ENCODE peak calls at places on chromosomes 12 and 14, in nine cellular contexts. W is MM.1S, X is PC-3, V is OCI-LY7, O is HCT116, R is hepatocyte, F is neural progenitor cell, K is SK-N-SH, J is GM23338. Z is an unnamed sample.

GRCh38 chr12:15788266-15789214 is 648 bp downstream of the EPS8 start:
- DNase-seq in O (peak; percentile 34), J (peak; percentile 70), F (peak; percentile 59), W (peak; percentile 49), V (no peak), X (peak; percentile 47), K (no peak), R (peak; percentile 54), Z (peak; percentile 79)

GRCh38 chr12:98227162-98227561 is 288.2 kb upstream of the TMPO start:
- DNase-seq in R (no peak), X (no peak), O (peak; percentile 7), V (peak; percentile 20), K (peak; percentile 5), W (no peak), F (peak; percentile 10), J (peak; percentile 58), Z (peak; percentile 42)

GRCh38 chr14:95182379-95182778 is 25.1 kb upstream of the DICER1 start:
- DNase-seq in K (no peak), X (no peak), O (no peak), W (no peak), V (no peak), J (peak; percentile 53), R (no peak), F (no peak), Z (no peak)

GRCh38 chr12:29310899-29311298 is 70.1 kb downstream of the ERGIC2 start:
- DNase-seq in J (no peak), F (no peak), W (no peak), K (no peak), O (no peak), X (no peak), R (no peak), V (no peak), Z (no peak)

GRCh38 chr14:85883971-85884370 is 354.0 kb downstream of the FLRT2 start:
- DNase-seq in K (no peak), R (no peak), F (no peak), W (no peak), O (no peak), X (no peak), V (no peak), J (no peak), Z (no peak)

GRCh38 chr12:7935773-7936581 is at the start of gene SLC2A3:
- DNase-seq in V (peak; percentile 79), R (peak; percentile 76), K (peak; percentile 43), O (no peak), W (peak; percentile 82), F (peak; percentile 72), J (peak; percentile 90), X (no peak), Z (peak; percentile 94)

GRCh38 chr14:24705840-24706239 is 71.8 kb upstream of the GZMB start:
- DNase-seq in V (peak; percentile 41), X (no peak), F (no peak), J (no peak), W (peak; percentile 6), O (no peak), R (no peak), K (no peak), Z (no peak)

GRCh38 chr12:124625867-124626675 is 58.7 kb upstream of the NCOR2 start:
- DNase-seq in F (no peak), X (peak; percentile 71), V (no peak), K (no peak), R (peak; percentile 78), J (no peak), W (no peak), O (no peak), Z (peak; percentile 94)

GRCh38 chr12:80186727-80187217 is 87.4 kb downstream of the OTOGL start:
- DNase-seq in K (peak; percentile 30), R (peak; percentile 93), J (peak; percentile 92), F (peak; percentile 69), W (peak; percentile 76), X (peak; percentile 93), O (peak; percentile 85), V (peak; percentile 50), Z (peak; percentile 97)

GRCh38 chr14:53663709-53664108 is 292.9 kb downstream of the BMP4 start:
- DNase-seq in J (peak; percentile 75), F (peak; percentile 76), V (no peak), K (no peak), O (peak; percentile 47), W (no peak), X (peak; percentile 53), R (peak; percentile 54), Z (peak; percentile 4)

GRCh38 chr12:70040141-70040540 is 203.1 kb upstream of the CNOT2 start:
- DNase-seq in R (peak; percentile 12), J (no peak), K (no peak), O (no peak), F (no peak), X (no peak), W (no peak), V (no peak), Z (peak; percentile 18)

GRCh38 chr12:87427770-87428169 is 601.4 kb downstream of the C12orf50 start:
- DNase-seq in F (no peak), K (no peak), O (no peak), J (no peak), W (no peak), V (no peak), R (no peak), X (peak; percentile 57), Z (no peak)

GRCh38 chr12:42129595-42130204 is 15.0 kb downstream of the GXYLT1 start:
- DNase-seq in V (peak; percentile 29), X (peak; percentile 80), O (peak; percentile 61), F (peak; percentile 66), R (peak; percentile 68), K (peak; percentile 54), W (peak; percentile 39), J (peak; percentile 79), Z (peak; percentile 83)

GRCh38 chr14:81738946-81739659 is 205.4 kb upstream of the SEL1L start:
- DNase-seq in K (no peak), V (no peak), J (no peak), F (no peak), O (no peak), R (no peak), X (no peak), W (no peak), Z (no peak)

GRCh38 chr12:19652391-19652790 is 213.1 kb downstream of the AEBP2 start:
- DNase-seq in X (no peak), R (no peak), W (no peak), O (no peak), V (no peak), J (no peak), K (no peak), F (no peak), Z (no peak)

GRCh38 chr14:81625343-81625742 is 91.7 kb upstream of the SEL1L start:
- DNase-seq in F (peak; percentile 57), J (peak; percentile 67), K (peak; percentile 17), V (peak; percentile 65), W (peak; percentile 34), O (peak; percentile 15), R (peak; percentile 46), X (peak; percentile 55), Z (peak; percentile 42)

GRCh38 chr12:132746621-132747020 is 15.0 kb downstream of the ANKLE2 start:
- DNase-seq in W (no peak), X (no peak), F (no peak), V (no peak), K (no peak), R (no peak), O (no peak), J (no peak), Z (no peak)

GRCh38 chr14:68945190-68945584 is 33.9 kb downstream of the ACTN1 start:
- DNase-seq in J (no peak), W (no peak), V (no peak), F (no peak), K (no peak), X (no peak), R (no peak), O (no peak), Z (no peak)

GRCh38 chr12:91434081-91434480 is 251.5 kb upstream of the DCN start:
- DNase-seq in R (no peak), X (no peak), V (no peak), W (no peak), O (no peak), K (no peak), J (no peak), F (no peak), Z (no peak)
- H3K4me2 ChIP-seq in R (no peak overlapping the region), X (no peak overlapping the region), V (no peak overlapping the region), W (no peak overlapping the region), O (no peak overlapping the region), K (no peak overlapping the region), J (no peak overlapping the region), F (no peak overlapping the region), Z (no peak overlapping the region)

GRCh38 chr12:2641209-2641608 is 153.6 kb upstream of the FKBP4 start:
- DNase-seq in V (no peak), F (peak; percentile 56), W (peak; percentile 16), X (peak; percentile 10), R (peak; percentile 23), J (peak; percentile 80), O (peak; percentile 47), K (no peak), Z (peak; percentile 62)
- TF ChIP-seq EZH2phosphoT487 in V (no peak), F (no peak), W (no peak), X (no peak), R (no peak), J (no peak), O (no peak), K (no peak), Z (no peak)

DNA sequence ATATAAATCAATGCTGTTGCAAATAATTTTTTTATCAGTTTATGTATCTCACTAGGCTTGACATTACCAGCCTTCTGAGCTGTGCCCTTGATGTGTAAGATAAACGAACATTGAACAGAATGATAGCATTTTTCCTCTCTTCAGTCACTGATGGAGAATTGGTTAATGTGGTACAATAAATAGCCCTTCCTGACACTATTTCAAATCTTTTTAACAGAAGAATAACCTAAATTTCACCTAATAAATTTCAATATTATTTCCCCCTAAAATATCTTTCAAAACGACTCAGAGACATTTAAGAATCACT is 2.2 kb upstream of the ATP2B1 start:
- DNase-seq in W (no peak), O (no peak), F (no peak), R (no peak), K (no peak), V (no peak), J (no peak), X (peak; percentile 19), Z (peak; percentile 22)
- H3K4me2 ChIP-seq in W (no peak overlapping the region), O (peak overlapping the region; percentile 97), F (peak overlapping the region; percentile 94), R (peak overlapping the region; percentile 84), K (peak overlapping the region; percentile 82), V (peak overlapping the region; percentile 79), J (peak overlapping the region; percentile 88), X (peak overlapping the region; percentile 87), Z (peak overlapping the region; percentile 82)

DNA sequence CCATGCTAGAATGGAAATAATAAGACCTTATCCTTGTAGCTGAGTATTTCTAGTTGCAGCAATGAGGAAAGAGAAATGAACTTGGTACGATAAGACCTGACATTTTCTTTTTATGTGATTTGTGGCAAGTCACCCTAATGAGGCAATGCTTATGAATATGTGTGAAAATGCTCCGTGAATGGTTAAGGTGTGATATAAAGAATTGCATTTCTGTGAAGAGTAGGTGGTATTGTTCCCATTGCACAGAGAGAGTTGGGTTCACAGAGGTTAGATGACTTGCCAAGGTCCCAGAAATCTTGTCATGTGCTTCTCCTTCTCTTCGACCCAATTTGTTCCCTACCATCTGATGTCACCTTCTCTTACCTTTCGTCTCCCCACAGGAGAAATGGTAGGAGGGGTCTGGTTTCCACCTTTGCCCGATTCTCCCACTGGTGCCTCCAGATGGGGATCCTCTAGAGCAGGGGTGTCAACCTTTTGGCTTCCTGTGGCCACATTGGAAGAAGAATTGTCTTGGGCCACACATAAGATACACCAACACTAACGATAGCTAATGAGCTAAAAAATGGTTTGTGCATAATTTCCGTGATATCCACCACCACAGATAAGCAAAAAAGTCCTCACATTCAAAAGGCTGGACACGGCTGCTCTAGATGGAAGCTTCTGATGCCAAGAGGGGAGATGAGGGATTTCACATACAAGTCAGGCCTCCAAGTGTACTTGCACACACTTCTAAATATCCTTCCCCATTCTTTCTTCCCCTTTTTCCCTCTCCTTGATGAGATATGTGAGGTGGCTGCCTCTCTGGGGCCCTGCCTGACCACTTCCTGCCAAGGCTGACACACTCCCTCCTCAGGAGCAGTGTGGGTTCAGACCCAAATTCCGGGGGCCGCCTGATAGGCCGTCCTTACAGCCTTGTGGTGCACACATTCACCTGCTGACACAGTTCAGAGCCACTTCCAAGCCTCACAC is 96.1 kb downstream of the PLXNC1 start:
- DNase-seq in K (no peak), V (peak; percentile 51), O (no peak), J (no peak), X (no peak), F (no peak), W (no peak), R (no peak), Z (no peak)
- TF ChIP-seq EZH2phosphoT487 in K (no peak), V (no peak), O (no peak), J (no peak), X (no peak), F (no peak), W (no peak), R (no peak), Z (no peak)

Z was measured in GM23248.